ENCODE peak calls at places on chromosome 3, in seven cellular contexts. M, E, R, T, J, G and A are unnamed samples.

GRCh38 chr3:36823806-36824205 is 59.5 kb upstream of the DCLK3 start:
- ATAC-seq in M (no peak), E (no peak), R (no peak), T (no peak), J (no peak), G (no peak), A (no peak)

GRCh38 chr3:106206165-106206564 is 337.4 kb upstream of the CBLB start:
- ATAC-seq in M (no peak), E (peak; percentile 42), R (peak; percentile 77), T (no peak), J (peak; percentile 75), G (peak; percentile 79), A (no peak)

GRCh38 chr3:73401058-73401457 is 223.7 kb downstream of the PDZRN3 start:
- ATAC-seq in M (no peak), E (no peak), R (no peak), T (no peak), J (no peak), G (no peak), A (peak; percentile 42)

GRCh38 chr3:16300282-16300681 is 35.3 kb downstream of the OXNAD1 start:
- ATAC-seq in M (no peak), E (peak; percentile 22), R (no peak), T (no peak), J (peak; percentile 36), G (peak; percentile 47), A (no peak)

GRCh38 chr3:66473637-66474036 is 27.2 kb downstream of the LRIG1 start:
- ATAC-seq in M (no peak), E (peak; percentile 52), R (no peak), T (peak; percentile 66), J (no peak), G (no peak), A (no peak)

GRCh38 chr3:187971629-187972028 is 182.3 kb upstream of the LPP start:
- ATAC-seq in M (peak; percentile 19), E (no peak), R (no peak), T (no peak), J (no peak), G (no peak), A (no peak)

GRCh38 chr3:136728434-136728833 is 23.7 kb downstream of the STAG1 start:
- ATAC-seq in M (no peak), E (peak; percentile 44), R (no peak), T (no peak), J (no peak), G (peak; percentile 93), A (no peak)

GRCh38 chr3:64604313-64604712 is 83.5 kb downstream of the ADAMTS9 start:
- ATAC-seq in M (no peak), E (no peak), R (no peak), T (no peak), J (no peak), G (no peak), A (no peak)

GRCh38 chr3:129016366-129016724 is 15.2 kb downstream of the EFCC1 start:
- ATAC-seq in M (peak; percentile 72), E (no peak), R (no peak), T (no peak), J (peak; percentile 91), G (peak; percentile 76), A (no peak)

GRCh38 chr3:54212723-54213122 is 90.4 kb downstream of the CACNA2D3 start:
- ATAC-seq in M (no peak), E (no peak), R (no peak), T (no peak), J (no peak), G (no peak), A (no peak)

GRCh38 chr3:79632842-79633241 is 135.0 kb downstream of the ROBO1 start:
- ATAC-seq in M (no peak), E (no peak), R (no peak), T (no peak), J (no peak), G (no peak), A (no peak)

GRCh38 chr3:189703865-189704264 is 72.7 kb downstream of the TP63 start:
- ATAC-seq in M (no peak), E (no peak), R (no peak), T (no peak), J (no peak), G (no peak), A (no peak)

GRCh38 chr3:116341916-116342315 is 103.4 kb downstream of the LSAMP start:
- ATAC-seq in M (no peak), E (no peak), R (no peak), T (no peak), J (no peak), G (no peak), A (no peak)

GRCh38 chr3:45966371-45966780 is 23.1 kb downstream of the CXCR6 start:
- ATAC-seq in M (no peak), E (no peak), R (peak; percentile 21), T (peak; percentile 58), J (no peak), G (no peak), A (no peak)

GRCh38 chr3:15295506-15295905 is 36.9 kb downstream of the SH3BP5 start:
- ATAC-seq in M (no peak), E (no peak), R (peak; percentile 20), T (peak; percentile 60), J (no peak), G (no peak), A (peak; percentile 61)

GRCh38 chr3:170631755-170632488 is 46.0 kb upstream of the SLC7A14 start:
- ATAC-seq in M (no peak), E (no peak), R (no peak), T (no peak), J (no peak), G (no peak), A (no peak)

GRCh38 chr3:14525685-14526631 is 14.2 kb downstream of the GRIP2 start:
- ATAC-seq in M (peak; percentile 61), E (peak; percentile 83), R (peak; percentile 51), T (no peak), J (no peak), G (no peak), A (peak; percentile 46)

GRCh38 chr3:158768881-158769518 is 32.9 kb upstream of the MFSD1 start:
- ATAC-seq in M (peak; percentile 23), E (peak; percentile 71), R (peak; percentile 94), T (peak; percentile 81), J (no peak), G (no peak), A (peak; percentile 89)

GRCh38 chr3:113649169-113649833 is 47.1 kb downstream of the USF3 start:
- ATAC-seq in M (no peak), E (peak; percentile 37), R (no peak), T (no peak), J (no peak), G (no peak), A (peak; percentile 5)

GRCh38 chr3:112884678-112885290 is 38.1 kb upstream of the CD200R1L start:
- ATAC-seq in M (no peak), E (no peak), R (no peak), T (no peak), J (no peak), G (no peak), A (no peak)